ENCODE peak calls at places on chromosomes 7 and 10, in five cellular contexts. A, G, I, E and J are unnamed samples.

GRCh38 chr7:142626420-142627035 is 122.7 kb upstream of the PRSS1 start:
- DNase-seq in I (no peak), E (no peak), G (peak; percentile 68), A (peak; percentile 25), J (peak; percentile 92)

GRCh38 chr7:44964831-44965440 is 13.9 kb downstream of the MYO1G start:
- DNase-seq in G (no peak), E (no peak), I (no peak), A (no peak), J (no peak)

GRCh38 chr10:120598377-120598776 is 141.3 kb downstream of the PLPP4 start:
- DNase-seq in A (no peak), E (no peak), G (no peak), I (no peak), J (no peak)

GRCh38 chr7:122136639-122137253 is 7.3 kb downstream of the AASS start:
- DNase-seq in I (no peak), A (no peak), E (no peak), G (no peak), J (no peak)

GRCh38 chr7:47816647-47817046 is 131.6 kb downstream of the PKD1L1 start:
- DNase-seq in A (peak; percentile 35), E (no peak), G (no peak), I (no peak), J (no peak)

GRCh38 chr10:60137292-60137992 is 231.1 kb upstream of the CCDC6 start:
- DNase-seq in G (no peak), A (no peak), E (no peak), I (no peak), J (no peak)

GRCh38 chr7:112202819-112203218 is 3.4 kb downstream of the DOCK4 start:
- DNase-seq in I (no peak), A (peak; percentile 84), E (no peak), G (no peak), J (no peak)

GRCh38 chr10:50396491-50397311 is 145.4 kb upstream of the ASAH2 start:
- DNase-seq in I (no peak), G (no peak), A (no peak), E (no peak), J (no peak)

GRCh38 chr10:5915451-5915850 is 25.4 kb downstream of the FBH1 start:
- DNase-seq in E (no peak), I (no peak), A (no peak), G (no peak), J (no peak)

GRCh38 chr7:126656165-126656564 is 596.6 kb downstream of the GRM8 start:
- DNase-seq in E (no peak), I (peak; percentile 21), A (no peak), G (no peak), J (peak; percentile 56)

GRCh38 chr7:100583132-100584045 is 2.5 kb downstream of the LRCH4 start:
- DNase-seq in A (no peak), E (peak; percentile 44), I (no peak), G (no peak), J (peak; percentile 40)

GRCh38 chr7:42227931-42228591 is 8.9 kb downstream of the GLI3 start:
- DNase-seq in E (no peak), I (no peak), A (no peak), G (no peak), J (peak; percentile 72)

GRCh38 chr10:27659786-27660185 is 85.8 kb downstream of the MKX start:
- DNase-seq in I (no peak), E (no peak), A (no peak), G (no peak), J (no peak)

GRCh38 chr7:81301815-81302214 is 383.0 kb upstream of the SEMA3C start:
- DNase-seq in G (no peak), I (no peak), E (no peak), A (no peak), J (no peak)

GRCh38 chr7:44383566-44383965 is 58.2 kb upstream of the CAMK2B start:
- DNase-seq in E (no peak), A (no peak), I (no peak), G (no peak), J (no peak)

GRCh38 chr7:44374007-44374763 is 48.8 kb upstream of the CAMK2B start:
- DNase-seq in I (no peak), A (no peak), G (no peak), E (no peak), J (no peak)

GRCh38 chr7:2886900-2887299 is 42.8 kb upstream of the GNA12 start:
- DNase-seq in A (peak; percentile 66), I (no peak), G (peak; percentile 77), E (no peak), J (peak; percentile 91)

GRCh38 chr7:41912851-41913580 is 210.1 kb upstream of the INHBA start:
- DNase-seq in I (no peak), G (no peak), A (no peak), E (no peak), J (no peak)

GRCh38 chr7:96330193-96330592 is 8.3 kb upstream of the SLC25A13 start:
- DNase-seq in G (no peak), A (no peak), E (no peak), I (no peak), J (no peak)

GRCh38 chr10:120012566-120012965 is 120.0 kb downstream of the SEC23IP start:
- DNase-seq in E (no peak), G (no peak), I (no peak), A (no peak), J (no peak)

GRCh38 chr7:126803060-126803665 is 449.6 kb downstream of the GRM8 start:
- DNase-seq in A (peak; percentile 67), E (peak; percentile 53), I (peak; percentile 5), G (peak; percentile 58), J (peak; percentile 92)

GRCh38 chr7:49791089-49791741 is 17.8 kb downstream of the VWC2 start:
- DNase-seq in I (peak; percentile 43), E (no peak), G (no peak), A (peak; percentile 28), J (peak; percentile 84)

DNA sequence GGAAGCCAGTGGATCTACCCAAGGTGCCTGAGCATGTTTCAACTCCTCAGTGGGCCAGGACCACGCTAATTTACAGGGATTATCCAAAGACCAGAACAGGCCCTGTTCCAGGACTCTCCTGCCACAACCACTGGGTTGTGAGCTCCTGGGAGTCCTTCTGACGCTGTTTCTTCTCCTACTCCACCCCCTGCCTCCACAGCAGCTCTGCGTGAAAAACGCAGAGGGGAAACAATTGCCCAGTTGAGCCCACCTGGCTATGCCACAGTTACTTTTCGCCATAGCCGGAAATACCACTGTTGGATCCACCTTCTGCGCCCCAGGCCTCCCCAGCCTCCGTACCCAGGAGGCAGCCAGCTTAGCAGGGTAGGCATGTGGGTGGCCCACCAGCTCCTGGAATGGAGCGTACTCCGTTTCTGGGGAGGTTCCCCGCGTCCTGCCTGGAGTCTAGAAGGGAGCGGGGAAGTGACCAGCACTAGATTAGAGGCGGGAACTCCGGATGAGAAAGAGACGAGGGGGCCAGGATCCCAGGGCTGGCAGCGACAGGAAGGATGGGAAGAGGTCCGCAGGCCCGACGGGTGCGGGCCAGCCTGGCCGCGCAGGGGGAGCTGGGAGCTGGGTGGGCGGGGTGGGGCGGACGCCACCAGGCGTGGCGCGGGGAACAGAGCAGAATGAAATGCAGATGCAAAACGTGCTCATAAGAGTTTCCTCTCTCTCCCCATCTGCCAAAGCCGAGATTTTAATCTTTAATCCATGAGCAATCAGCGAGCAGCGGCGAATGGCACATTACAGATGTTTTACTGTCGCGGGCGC is 32.1 kb upstream of the PAX2 start:
- DNase-seq in E (no peak), G (no peak), I (no peak), A (no peak), J (peak; percentile 63)
- TF ChIP-seq CREB1 in E (no peak), G (no peak), I (no peak), A (no peak), J (no peak)

DNA sequence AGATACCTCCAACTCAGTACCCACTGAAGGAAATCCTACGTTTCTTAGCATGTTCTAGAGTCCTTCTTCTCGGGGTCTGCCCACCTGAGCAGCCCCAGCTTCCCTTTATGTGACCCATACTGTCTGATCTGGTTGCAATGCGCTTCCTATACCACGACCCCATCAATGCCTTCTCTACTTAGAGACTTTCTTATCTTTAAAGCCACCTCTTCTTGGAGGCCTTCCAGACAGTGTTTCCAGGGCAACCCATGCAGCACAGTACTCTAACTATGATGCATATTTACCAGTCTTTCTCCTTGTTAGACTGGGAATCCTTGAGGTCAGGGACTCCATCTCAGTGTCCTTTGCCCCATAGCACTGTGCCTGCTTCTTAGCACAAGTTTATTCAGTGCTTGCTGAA is 54.5 kb upstream of the SLF2 start:
- DNase-seq in A (no peak), E (no peak), I (no peak), G (no peak), J (no peak)
- H3K27me3 ChIP-seq in A (peaks cover 5% of the 10 kb centered on the region), E (peaks cover 4% of the 10 kb centered on the region), I (peaks cover 6% of the 10 kb centered on the region), G (peaks cover 43% of the 10 kb centered on the region), J (peaks cover 20% of the 10 kb centered on the region)

DNA sequence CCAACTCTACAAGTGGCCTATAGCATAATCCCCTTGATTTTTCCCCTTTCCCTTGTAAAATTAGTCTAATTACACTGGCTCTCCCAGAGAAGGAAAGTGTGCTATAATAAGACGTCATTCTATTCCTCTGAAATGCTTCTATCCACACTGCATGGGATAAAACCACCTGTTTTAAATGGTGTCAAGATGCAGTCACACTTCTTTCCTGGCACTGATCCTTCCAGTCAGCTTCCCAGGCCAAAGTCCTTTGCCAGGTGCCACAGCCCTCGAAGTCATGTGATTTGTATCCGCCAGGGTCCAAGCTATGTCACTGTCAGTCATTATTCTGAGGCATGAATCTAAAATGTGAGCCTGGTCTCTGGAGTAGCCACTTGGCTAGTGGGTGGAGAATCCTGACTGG is 169.0 kb upstream of the KIAA1217 start:
- DNase-seq in G (no peak), A (no peak), E (no peak), I (no peak), J (no peak)
- TF ChIP-seq CREB1 in G (no peak), A (no peak), E (no peak), I (no peak), J (no peak)

GRCh38 chr10:30170146-30170545 is 110.8 kb upstream of the JCAD start:
- DNase-seq in A (no peak), G (no peak), E (no peak), I (no peak), J (no peak)
- H3K27me3 ChIP-seq in A (no peaks in the 10 kb centered on the region), G (peaks cover 17% of the 10 kb centered on the region), E (no peaks in the 10 kb centered on the region), I (no peaks in the 10 kb centered on the region), J (no peaks in the 10 kb centered on the region)

DNA sequence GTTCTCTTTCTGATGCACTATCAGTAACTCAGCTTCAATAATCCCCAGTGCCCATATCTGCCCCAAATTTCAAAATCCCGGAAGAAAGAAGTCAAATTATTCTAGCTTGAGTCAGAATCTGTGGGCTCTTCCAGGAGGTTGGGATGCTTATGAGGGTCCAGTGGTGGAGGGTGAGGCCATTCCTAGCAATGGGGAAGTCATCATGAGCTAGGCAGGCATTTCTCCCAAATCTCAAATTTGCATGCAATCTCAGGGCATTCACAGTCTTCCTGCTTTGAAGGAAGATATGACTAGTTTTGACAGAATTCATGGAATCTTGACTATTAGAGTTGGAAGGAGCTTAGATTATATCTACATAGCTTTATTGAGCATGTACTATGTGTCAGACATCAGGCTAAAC is 164.3 kb upstream of the AGK start:
- DNase-seq in G (no peak), I (no peak), E (no peak), A (no peak), J (no peak)
- TF ChIP-seq CREB1 in G (no peak), I (no peak), E (no peak), A (no peak), J (no peak)

GRCh38 chr10:117165557-117166419 is 27.7 kb upstream of the VAX1 start:
- DNase-seq in G (peak; percentile 64), E (no peak), A (no peak), I (peak; percentile 73), J (peak; percentile 90)
- H3K27me3 ChIP-seq in G (peaks cover 60% of the 10 kb centered on the region), E (peaks cover 27% of the 10 kb centered on the region), A (peaks cover 6% of the 10 kb centered on the region), I (peaks cover 92% of the 10 kb centered on the region), J (peaks cover 100% of the 10 kb centered on the region)

GRCh38 chr7:90850516-90850915 is 254.4 kb downstream of the CDK14 start:
- DNase-seq in G (no peak), E (no peak), I (no peak), A (no peak), J (no peak)
- TF ChIP-seq CREB1 in G (no peak), E (no peak), I (no peak), A (no peak), J (no peak)